ENCODE peak calls at places on chromosomes 7 and 10, in seven cellular contexts. One of them, this sample, is unnamed. For H3K4me1, the result is how much of the 10 kb centered on the place peaks cover.

GRCh38 chr7:909358-910329 is 33.3 kb downstream of the GET4 start:
- DNase-seq in heart left ventricle: peak
- DNase-seq in right lobe of liver: peak
- DNase-seq in uterus: peak
- DNase-seq in IMR-90: peak
- DNase-seq in CD8-positive, alpha-beta memory T cell: no peak
- DNase-seq in tibial artery: peak
- DNase-seq in this sample: peak

GRCh38 chr7:16739863-16740622 is 13.5 kb upstream of the TSPAN13 start:
- DNase-seq in CD8-positive, alpha-beta memory T cell: no peak
- DNase-seq in IMR-90: peak
- DNase-seq in tibial artery: no peak
- DNase-seq in heart left ventricle: no peak
- DNase-seq in uterus: peak
- DNase-seq in right lobe of liver: no peak
- DNase-seq in this sample: no peak

GRCh38 chr10:63921932-63922713 is 400.9 kb downstream of the REEP3 start:
- DNase-seq in heart left ventricle: no peak
- DNase-seq in IMR-90: no peak
- DNase-seq in CD8-positive, alpha-beta memory T cell: no peak
- DNase-seq in tibial artery: no peak
- DNase-seq in right lobe of liver: no peak
- DNase-seq in uterus: no peak
- DNase-seq in this sample: no peak

GRCh38 chr10:75234683-75235374 is 928 bp downstream of the COMTD1 start:
- DNase-seq in uterus: peak
- DNase-seq in CD8-positive, alpha-beta memory T cell: no peak
- DNase-seq in right lobe of liver: no peak
- DNase-seq in tibial artery: no peak
- DNase-seq in IMR-90: no peak
- DNase-seq in heart left ventricle: peak
- DNase-seq in this sample: peak

GRCh38 chr7:102260856-102261255 is 25.8 kb upstream of the SH2B2 start:
- DNase-seq in heart left ventricle: no peak
- DNase-seq in CD8-positive, alpha-beta memory T cell: no peak
- DNase-seq in tibial artery: no peak
- DNase-seq in IMR-90: peak
- DNase-seq in uterus: peak
- DNase-seq in right lobe of liver: no peak
- DNase-seq in this sample: peak

GRCh38 chr10:110783509-110784103 is 88.1 kb upstream of the PDCD4 start:
- DNase-seq in CD8-positive, alpha-beta memory T cell: peak
- DNase-seq in right lobe of liver: no peak
- DNase-seq in IMR-90: peak
- DNase-seq in heart left ventricle: no peak
- DNase-seq in uterus: no peak
- DNase-seq in tibial artery: no peak
- DNase-seq in this sample: no peak

GRCh38 chr7:106767498-106768323 is 97.4 kb upstream of the PIK3CG start:
- DNase-seq in CD8-positive, alpha-beta memory T cell: no peak
- DNase-seq in heart left ventricle: no peak
- DNase-seq in IMR-90: peak
- DNase-seq in tibial artery: no peak
- DNase-seq in right lobe of liver: no peak
- DNase-seq in uterus: no peak
- DNase-seq in this sample: no peak

GRCh38 chr7:34830390-34830789 is 172.4 kb downstream of the NPSR1 start:
- DNase-seq in IMR-90: no peak
- DNase-seq in tibial artery: no peak
- DNase-seq in CD8-positive, alpha-beta memory T cell: no peak
- DNase-seq in uterus: no peak
- DNase-seq in right lobe of liver: no peak
- DNase-seq in heart left ventricle: no peak
- DNase-seq in this sample: no peak

GRCh38 chr10:29554660-29555059 is 80.1 kb downstream of the SVIL start:
- DNase-seq in right lobe of liver: no peak
- DNase-seq in heart left ventricle: no peak
- DNase-seq in tibial artery: no peak
- DNase-seq in uterus: no peak
- DNase-seq in CD8-positive, alpha-beta memory T cell: no peak
- DNase-seq in IMR-90: peak
- DNase-seq in this sample: no peak

GRCh38 chr10:13224210-13224995 is 9.8 kb downstream of the UCMA start:
- DNase-seq in tibial artery: peak
- DNase-seq in right lobe of liver: no peak
- DNase-seq in CD8-positive, alpha-beta memory T cell: no peak
- DNase-seq in IMR-90: no peak
- DNase-seq in uterus: no peak
- DNase-seq in heart left ventricle: no peak
- DNase-seq in this sample: no peak

GRCh38 chr7:131111-132094 is 61.0 kb upstream of the FAM20C start:
- DNase-seq in right lobe of liver: no peak
- DNase-seq in CD8-positive, alpha-beta memory T cell: no peak
- DNase-seq in heart left ventricle: peak
- DNase-seq in tibial artery: peak
- DNase-seq in IMR-90: no peak
- DNase-seq in uterus: peak
- DNase-seq in this sample: peak

GRCh38 chr10:123582084-123582989 is 83.8 kb upstream of the GPR26 start:
- DNase-seq in right lobe of liver: peak
- DNase-seq in IMR-90: peak
- DNase-seq in tibial artery: peak
- DNase-seq in CD8-positive, alpha-beta memory T cell: peak
- DNase-seq in uterus: peak
- DNase-seq in heart left ventricle: peak
- DNase-seq in this sample: peak

GRCh38 chr10:132158810-132159209 is 27.9 kb upstream of the DPYSL4 start:
- DNase-seq in IMR-90: no peak
- DNase-seq in CD8-positive, alpha-beta memory T cell: peak
- DNase-seq in tibial artery: no peak
- DNase-seq in uterus: no peak
- DNase-seq in heart left ventricle: no peak
- DNase-seq in right lobe of liver: no peak
- DNase-seq in this sample: no peak

GRCh38 chr10:92697663-92698511 is 8.1 kb downstream of the HHEX start:
- DNase-seq in uterus: no peak
- DNase-seq in heart left ventricle: no peak
- DNase-seq in tibial artery: no peak
- DNase-seq in right lobe of liver: no peak
- DNase-seq in CD8-positive, alpha-beta memory T cell: no peak
- DNase-seq in IMR-90: peak
- DNase-seq in this sample: no peak

GRCh38 chr7:29196971-29197370 is 2.4 kb downstream of the CHN2 start:
- DNase-seq in IMR-90: no peak
- DNase-seq in tibial artery: no peak
- DNase-seq in heart left ventricle: no peak
- DNase-seq in uterus: no peak
- DNase-seq in CD8-positive, alpha-beta memory T cell: no peak
- DNase-seq in right lobe of liver: no peak
- DNase-seq in this sample: no peak

GRCh38 chr10:61992059-61992460 is 90.6 kb downstream of the ARID5B start:
- DNase-seq in right lobe of liver: no peak
- DNase-seq in tibial artery: no peak
- DNase-seq in heart left ventricle: no peak
- DNase-seq in IMR-90: peak
- DNase-seq in uterus: no peak
- DNase-seq in CD8-positive, alpha-beta memory T cell: no peak
- DNase-seq in this sample: peak

GRCh38 chr7:118052330-118052729 is 131.6 kb upstream of the LSM8 start:
- DNase-seq in right lobe of liver: no peak
- DNase-seq in CD8-positive, alpha-beta memory T cell: no peak
- DNase-seq in tibial artery: no peak
- DNase-seq in heart left ventricle: no peak
- DNase-seq in IMR-90: no peak
- DNase-seq in uterus: no peak
- DNase-seq in this sample: no peak

GRCh38 chr7:155973451-155973997 is 161.3 kb upstream of the SHH start:
- DNase-seq in IMR-90: no peak
- DNase-seq in tibial artery: no peak
- DNase-seq in right lobe of liver: no peak
- DNase-seq in CD8-positive, alpha-beta memory T cell: no peak
- DNase-seq in uterus: no peak
- DNase-seq in heart left ventricle: no peak
- DNase-seq in this sample: no peak

GRCh38 chr7:151813997-151814396 is 62.9 kb downstream of the PRKAG2 start:
- DNase-seq in uterus: no peak
- DNase-seq in CD8-positive, alpha-beta memory T cell: no peak
- DNase-seq in right lobe of liver: peak
- DNase-seq in IMR-90: peak
- DNase-seq in heart left ventricle: no peak
- DNase-seq in tibial artery: no peak
- DNase-seq in this sample: no peak

GRCh38 chr10:12350167-12350872 is 973 bp downstream of the CAMK1D start:
- DNase-seq in uterus: peak
- DNase-seq in tibial artery: peak
- DNase-seq in right lobe of liver: peak
- DNase-seq in heart left ventricle: peak
- DNase-seq in IMR-90: peak
- DNase-seq in CD8-positive, alpha-beta memory T cell: peak
- DNase-seq in this sample: peak

GRCh38 chr7:23098460-23098859 is 7.1 kb upstream of the KLHL7 start:
- DNase-seq in tibial artery: no peak
- DNase-seq in IMR-90: no peak
- DNase-seq in right lobe of liver: no peak
- DNase-seq in uterus: no peak
- DNase-seq in CD8-positive, alpha-beta memory T cell: no peak
- DNase-seq in heart left ventricle: no peak
- DNase-seq in this sample: no peak

GRCh38 chr7:26843696-26844095 is 20.7 kb downstream of the SKAP2 start:
- DNase-seq in tibial artery: no peak
- DNase-seq in uterus: no peak
- DNase-seq in right lobe of liver: no peak
- DNase-seq in IMR-90: peak
- DNase-seq in heart left ventricle: no peak
- DNase-seq in CD8-positive, alpha-beta memory T cell: no peak
- DNase-seq in this sample: no peak

GRCh38 chr10:14254368-14254767 is 76.4 kb downstream of the FRMD4A start:
- DNase-seq in tibial artery: no peak
- DNase-seq in IMR-90: no peak
- DNase-seq in heart left ventricle: no peak
- DNase-seq in uterus: no peak
- DNase-seq in CD8-positive, alpha-beta memory T cell: no peak
- DNase-seq in right lobe of liver: no peak
- DNase-seq in this sample: no peak

DNA sequence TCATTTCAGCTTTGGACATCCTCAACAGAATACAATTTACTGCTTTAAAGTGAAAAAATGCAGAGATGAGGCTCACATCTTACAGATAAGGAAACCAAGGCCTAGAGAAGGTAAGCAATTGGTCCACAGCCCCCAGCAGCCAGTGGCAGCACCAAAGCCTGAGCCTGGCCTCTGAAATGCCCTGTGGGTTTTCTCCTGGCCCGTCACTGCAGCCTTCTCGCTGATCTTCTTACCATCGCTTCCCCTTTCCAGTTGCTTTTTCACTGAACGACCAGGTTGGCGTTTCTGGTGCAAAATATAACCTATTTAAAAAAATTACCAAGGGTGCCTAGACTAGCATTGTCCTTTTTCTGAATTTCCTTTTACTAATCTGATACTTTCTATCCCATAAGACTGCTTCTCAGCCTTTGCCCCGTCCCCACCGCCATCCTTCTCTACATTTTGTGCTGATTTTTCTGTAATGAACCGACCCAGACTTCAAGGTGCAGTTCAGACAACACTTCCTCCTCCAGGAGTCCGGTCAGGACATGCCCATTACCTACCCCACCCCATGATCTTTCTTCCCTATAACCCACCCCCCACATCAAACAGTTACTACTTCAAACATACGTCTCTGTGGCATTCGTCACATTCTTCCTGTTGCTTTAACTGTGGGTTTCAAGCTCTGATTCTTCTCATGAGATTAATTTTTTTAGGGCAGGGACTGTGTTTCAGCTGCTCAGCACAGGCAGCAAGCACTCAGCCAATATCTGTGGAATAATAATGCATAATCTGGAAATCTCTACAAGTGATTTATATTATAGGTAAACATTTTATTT is 289.4 kb downstream of the DNAJB6 start:
- DNase-seq in tibial artery: peak
- DNase-seq in heart left ventricle: no peak
- DNase-seq in uterus: no peak
- DNase-seq in right lobe of liver: no peak
- DNase-seq in IMR-90: no peak
- DNase-seq in CD8-positive, alpha-beta memory T cell: no peak
- DNase-seq in this sample: no peak
- H3K4me1 ChIP-seq in tibial artery: under half
- H3K4me1 ChIP-seq in heart left ventricle: under half
- H3K4me1 ChIP-seq in uterus: under half
- H3K4me1 ChIP-seq in right lobe of liver: under half
- H3K4me1 ChIP-seq in IMR-90: under half
- H3K4me1 ChIP-seq in CD8-positive, alpha-beta memory T cell: half or more
- H3K4me1 ChIP-seq in this sample: under half

GRCh38 chr7:157425761-157426160 is 89.0 kb downstream of the DNAJB6 start:
- DNase-seq in tibial artery: no peak
- DNase-seq in CD8-positive, alpha-beta memory T cell: no peak
- DNase-seq in heart left ventricle: no peak
- DNase-seq in IMR-90: no peak
- DNase-seq in uterus: no peak
- DNase-seq in right lobe of liver: no peak
- DNase-seq in this sample: no peak
- H3K4me1 ChIP-seq in tibial artery: under half
- H3K4me1 ChIP-seq in CD8-positive, alpha-beta memory T cell: under half
- H3K4me1 ChIP-seq in heart left ventricle: under half
- H3K4me1 ChIP-seq in IMR-90: under half
- H3K4me1 ChIP-seq in uterus: under half
- H3K4me1 ChIP-seq in right lobe of liver: under half
- H3K4me1 ChIP-seq in this sample: under half

DNA sequence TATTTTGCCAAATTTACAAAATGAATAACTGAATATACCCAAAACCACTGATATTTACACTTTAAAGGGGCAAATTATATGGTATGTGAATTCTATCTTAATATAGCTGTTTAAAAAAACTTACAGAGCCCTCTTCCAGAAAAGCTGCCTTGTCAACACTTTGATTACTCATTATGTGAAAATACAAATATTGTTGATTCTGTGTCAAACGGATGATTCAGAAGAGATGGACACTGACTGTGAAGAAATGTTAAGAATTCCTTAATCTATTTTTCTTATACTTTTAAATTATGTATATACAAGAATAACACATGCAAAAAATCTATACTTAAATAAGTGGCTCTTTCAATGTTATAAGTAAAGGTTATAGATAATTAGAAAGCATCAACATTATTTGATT is 41.5 kb downstream of the SMURF1 start:
- DNase-seq in uterus: no peak
- DNase-seq in heart left ventricle: no peak
- DNase-seq in right lobe of liver: no peak
- DNase-seq in tibial artery: no peak
- DNase-seq in IMR-90: no peak
- DNase-seq in CD8-positive, alpha-beta memory T cell: no peak
- DNase-seq in this sample: no peak
- H3K4me1 ChIP-seq in uterus: under half
- H3K4me1 ChIP-seq in heart left ventricle: under half
- H3K4me1 ChIP-seq in right lobe of liver: under half
- H3K4me1 ChIP-seq in tibial artery: half or more
- H3K4me1 ChIP-seq in IMR-90: under half
- H3K4me1 ChIP-seq in CD8-positive, alpha-beta memory T cell: under half
- H3K4me1 ChIP-seq in this sample: under half

DNA sequence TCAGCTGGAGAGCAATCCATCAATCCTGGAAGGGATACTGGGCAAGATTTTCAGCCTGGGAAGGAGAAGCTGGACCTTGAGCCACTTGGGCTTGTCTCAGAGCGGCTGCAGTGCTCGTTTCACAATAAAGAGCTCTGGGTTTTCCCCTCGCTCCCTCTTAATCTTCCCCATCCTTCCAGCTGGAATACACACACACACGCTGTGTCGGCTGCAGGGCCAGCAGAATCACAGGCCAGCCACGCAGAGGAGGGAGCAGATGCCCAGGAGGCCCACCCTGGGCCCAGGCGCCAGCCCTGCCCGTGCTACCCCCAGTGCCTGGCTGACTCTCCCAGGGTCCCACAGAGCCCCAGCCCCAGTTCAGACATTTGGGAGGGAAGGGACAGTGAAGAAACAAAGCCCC is 255.1 kb downstream of the TNS3 start:
- DNase-seq in tibial artery: no peak
- DNase-seq in right lobe of liver: no peak
- DNase-seq in uterus: peak
- DNase-seq in CD8-positive, alpha-beta memory T cell: no peak
- DNase-seq in IMR-90: peak
- DNase-seq in heart left ventricle: no peak
- DNase-seq in this sample: peak
- H3K4me1 ChIP-seq in tibial artery: under half
- H3K4me1 ChIP-seq in right lobe of liver: under half
- H3K4me1 ChIP-seq in uterus: under half
- H3K4me1 ChIP-seq in CD8-positive, alpha-beta memory T cell: under half
- H3K4me1 ChIP-seq in IMR-90: under half
- H3K4me1 ChIP-seq in heart left ventricle: under half
- H3K4me1 ChIP-seq in this sample: half or more

This sample was measured in heart right ventricle.